ENCODE peak calls at places on chromosomes 2 and 18, in four cellular contexts. Y is stimulated activated CD4-positive, alpha-beta T cell treated with anti-CD3 and anti-CD28 coated beads, Interleukin-4, amount 100 ng/mL, for 48 hours; C is CD4-positive, alpha-beta T cell; D is BJ. G is an unnamed sample.

GRCh38 chr2:186648130-186648529 is 45.7 kb upstream of the FAM171B start:
- DNase-seq in C (no peak), Y (no peak), D (peak), G (no peak)

GRCh38 chr2:6674381-6674780 is 191.3 kb downstream of the CMPK2 start:
- DNase-seq in D (no peak), Y (no peak), C (no peak), G (no peak)

GRCh38 chr18:5669585-5669984 is 125.8 kb upstream of the EPB41L3 start:
- DNase-seq in C (no peak), D (no peak), Y (no peak), G (no peak)

GRCh38 chr2:239300871-239301742 is 99.7 kb downstream of the HDAC4 start:
- DNase-seq in C (no peak), D (no peak), Y (no peak), G (no peak)

GRCh38 chr2:29212009-29212408 is 96.8 kb downstream of the CLIP4 start:
- DNase-seq in Y (no peak), D (peak), C (no peak), G (no peak)

GRCh38 chr2:207252979-207253640 is 87.4 kb upstream of the KLF7 start:
- DNase-seq in C (no peak), Y (no peak), D (no peak), G (peak)

GRCh38 chr2:54053830-54054229 is 61.6 kb upstream of the ACYP2 start:
- DNase-seq in Y (no peak), C (no peak), D (no peak), G (no peak)

GRCh38 chr2:28359222-28360065 is 33.2 kb upstream of the FOSL2 start:
- DNase-seq in D (no peak), C (peak), Y (peak), G (peak)

GRCh38 chr2:217826505-217826904 is 176.3 kb downstream of the TNS1 start:
- DNase-seq in D (no peak), C (no peak), Y (no peak), G (no peak)

GRCh38 chr18:55753643-55754255 is 165.8 kb upstream of the TCF4 start:
- DNase-seq in D (no peak), Y (no peak), C (no peak), G (no peak)

GRCh38 chr18:62436636-62437519 is 85.9 kb upstream of the ZCCHC2 start:
- DNase-seq in Y (no peak), C (no peak), D (no peak), G (no peak)

GRCh38 chr18:79250236-79250993 is 145.3 kb upstream of the NFATC1 start:
- DNase-seq in C (no peak), Y (no peak), D (no peak), G (no peak)

GRCh38 chr2:148867079-148867769 is 7.8 kb upstream of the KIF5C start:
- DNase-seq in D (no peak), C (no peak), Y (no peak), G (no peak)

GRCh38 chr2:206642075-206643025 is at the start of gene FAM237A:
- DNase-seq in C (no peak), Y (peak), D (no peak), G (no peak)

GRCh38 chr2:159185401-159186130 is 100.9 kb downstream of the WDSUB1 start:
- DNase-seq in C (no peak), Y (no peak), D (no peak), G (no peak)

GRCh38 chr2:234300932-234301823 is 195.7 kb downstream of the ARL4C start:
- DNase-seq in C (no peak), Y (no peak), D (no peak), G (no peak)

GRCh38 chr2:185215497-185215896 is 523.1 kb upstream of the FSIP2 start:
- DNase-seq in D (no peak), C (no peak), Y (no peak), G (no peak)

GRCh38 chr2:166240387-166241313 is 112.8 kb upstream of the SCN1A start:
- DNase-seq in C (no peak), Y (no peak), D (no peak), G (no peak)

G was measured in T-helper 2 cell.